ENCODE peak calls at places on chromosomes 11 and 22, in nine cellular contexts. One of them, this sample, is unnamed.

GRCh38 chr11:111454561-111455192 is 57.5 kb downstream of the BTG4 start:
- DNase-seq in endothelial cell: peak; percentile 77
- DNase-seq in activated CD4-positive, alpha-beta T cell treated with anti-CD3 and anti-CD28 coated beads, Interleukin-2, amount 10 ng/mL, durations not matched to agents 7 days and 5 days: peak; percentile 58
- DNase-seq in activated B cell treated with CpG ODN at 0.5 μM for 24 hours: no peak
- DNase-seq in NCI-H2081: peak; percentile 44
- DNase-seq in hypothalamus: peak; percentile 16
- DNase-seq in HuH-7: peak; percentile 79
- DNase-seq in memory B cell: no peak
- DNase-seq in CD8-positive, alpha-beta memory T cell: no peak
- DNase-seq in this sample: peak; percentile 51

GRCh38 chr22:37126383-37126782 is 16.9 kb upstream of the TMPRSS6 start:
- DNase-seq in endothelial cell: no peak
- DNase-seq in activated CD4-positive, alpha-beta T cell treated with anti-CD3 and anti-CD28 coated beads, Interleukin-2, amount 10 ng/mL, durations not matched to agents 7 days and 5 days: no peak
- DNase-seq in activated B cell treated with CpG ODN at 0.5 μM for 24 hours: no peak
- DNase-seq in NCI-H2081: no peak
- DNase-seq in hypothalamus: no peak
- DNase-seq in HuH-7: no peak
- DNase-seq in memory B cell: no peak
- DNase-seq in CD8-positive, alpha-beta memory T cell: no peak
- DNase-seq in this sample: peak; percentile 21

GRCh38 chr11:65439331-65440181 is 17.0 kb downstream of the NEAT1 start:
- DNase-seq in endothelial cell: no peak
- DNase-seq in activated CD4-positive, alpha-beta T cell treated with anti-CD3 and anti-CD28 coated beads, Interleukin-2, amount 10 ng/mL, durations not matched to agents 7 days and 5 days: no peak
- DNase-seq in activated B cell treated with CpG ODN at 0.5 μM for 24 hours: no peak
- DNase-seq in NCI-H2081: no peak
- DNase-seq in hypothalamus: no peak
- DNase-seq in HuH-7: no peak
- DNase-seq in memory B cell: no peak
- DNase-seq in CD8-positive, alpha-beta memory T cell: peak; percentile 23
- DNase-seq in this sample: no peak

GRCh38 chr11:15114501-15115475 is at the start of gene INSC:
- DNase-seq in endothelial cell: peak; percentile 20
- DNase-seq in activated CD4-positive, alpha-beta T cell treated with anti-CD3 and anti-CD28 coated beads, Interleukin-2, amount 10 ng/mL, durations not matched to agents 7 days and 5 days: no peak
- DNase-seq in activated B cell treated with CpG ODN at 0.5 μM for 24 hours: no peak
- DNase-seq in NCI-H2081: no peak
- DNase-seq in hypothalamus: no peak
- DNase-seq in HuH-7: no peak
- DNase-seq in memory B cell: no peak
- DNase-seq in CD8-positive, alpha-beta memory T cell: no peak
- DNase-seq in this sample: no peak

GRCh38 chr11:80980221-80980620 is 1539.4 kb upstream of the TENM4 start:
- DNase-seq in endothelial cell: no peak
- DNase-seq in activated CD4-positive, alpha-beta T cell treated with anti-CD3 and anti-CD28 coated beads, Interleukin-2, amount 10 ng/mL, durations not matched to agents 7 days and 5 days: no peak
- DNase-seq in activated B cell treated with CpG ODN at 0.5 μM for 24 hours: no peak
- DNase-seq in NCI-H2081: no peak
- DNase-seq in hypothalamus: no peak
- DNase-seq in HuH-7: no peak
- DNase-seq in memory B cell: no peak
- DNase-seq in CD8-positive, alpha-beta memory T cell: no peak
- DNase-seq in this sample: no peak

GRCh38 chr11:12761029-12761428 is 86.8 kb downstream of the TEAD1 start:
- DNase-seq in endothelial cell: no peak
- DNase-seq in activated CD4-positive, alpha-beta T cell treated with anti-CD3 and anti-CD28 coated beads, Interleukin-2, amount 10 ng/mL, durations not matched to agents 7 days and 5 days: no peak
- DNase-seq in activated B cell treated with CpG ODN at 0.5 μM for 24 hours: no peak
- DNase-seq in NCI-H2081: no peak
- DNase-seq in hypothalamus: no peak
- DNase-seq in HuH-7: no peak
- DNase-seq in memory B cell: no peak
- DNase-seq in CD8-positive, alpha-beta memory T cell: no peak
- DNase-seq in this sample: no peak

GRCh38 chr22:46086577-46087335 is 63.6 kb upstream of the PPARA start:
- DNase-seq in endothelial cell: no peak
- DNase-seq in activated CD4-positive, alpha-beta T cell treated with anti-CD3 and anti-CD28 coated beads, Interleukin-2, amount 10 ng/mL, durations not matched to agents 7 days and 5 days: no peak
- DNase-seq in activated B cell treated with CpG ODN at 0.5 μM for 24 hours: no peak
- DNase-seq in NCI-H2081: no peak
- DNase-seq in hypothalamus: no peak
- DNase-seq in HuH-7: no peak
- DNase-seq in memory B cell: no peak
- DNase-seq in CD8-positive, alpha-beta memory T cell: no peak
- DNase-seq in this sample: no peak

GRCh38 chr11:44633641-44634040 is 68.2 kb downstream of the CD82 start:
- DNase-seq in endothelial cell: no peak
- DNase-seq in activated CD4-positive, alpha-beta T cell treated with anti-CD3 and anti-CD28 coated beads, Interleukin-2, amount 10 ng/mL, durations not matched to agents 7 days and 5 days: no peak
- DNase-seq in activated B cell treated with CpG ODN at 0.5 μM for 24 hours: no peak
- DNase-seq in NCI-H2081: no peak
- DNase-seq in hypothalamus: no peak
- DNase-seq in HuH-7: no peak
- DNase-seq in memory B cell: no peak
- DNase-seq in CD8-positive, alpha-beta memory T cell: no peak
- DNase-seq in this sample: no peak

GRCh38 chr11:107743161-107743560 is 31.3 kb upstream of the SLN start:
- DNase-seq in endothelial cell: no peak
- DNase-seq in activated CD4-positive, alpha-beta T cell treated with anti-CD3 and anti-CD28 coated beads, Interleukin-2, amount 10 ng/mL, durations not matched to agents 7 days and 5 days: no peak
- DNase-seq in activated B cell treated with CpG ODN at 0.5 μM for 24 hours: no peak
- DNase-seq in NCI-H2081: no peak
- DNase-seq in hypothalamus: no peak
- DNase-seq in HuH-7: no peak
- DNase-seq in memory B cell: no peak
- DNase-seq in CD8-positive, alpha-beta memory T cell: no peak
- DNase-seq in this sample: no peak